ENCODE peak calls at places on chromosomes 16 and 17, in nine cellular contexts. A is T1000; D is mesendoderm; C is cardiac fibroblast; Z is LoVo; Q is fibroblast of mammary gland; X is activated CD4-positive, alpha-beta T cell treated with anti-CD3 and anti-CD28 coated beads, Interleukin-2, amount 50 U/mL, for 1 hour; Y is head of caudate nucleus; O is frontal cortex. L is an unnamed sample.

GRCh38 chr16:106623-107324 is 28.7 kb downstream of the MPG start:
- DNase-seq in A (peak; percentile 59), D (peak; percentile 86), C (peak; percentile 91), Z (peak; percentile 62), Q (peak; percentile 84), X (peak; percentile 38), Y (peak; percentile 69), O (peak; percentile 56), L (peak; percentile 50)

GRCh38 chr17:12839042-12839441 is 49.7 kb downstream of the ARHGAP44 start:
- DNase-seq in A (no peak), D (peak; percentile 88), C (no peak), Z (no peak), Q (no peak), X (no peak), Y (no peak), O (no peak), L (no peak)

GRCh38 chr17:29246638-29247037 is at the start of gene CRYBA1:
- DNase-seq in A (no peak), D (no peak), C (no peak), Z (no peak), Q (no peak), X (no peak), Y (no peak), O (no peak), L (no peak)

GRCh38 chr16:75621170-75621477 is 2.0 kb downstream of the ADAT1 start:
- DNase-seq in A (peak; percentile 7), D (peak; percentile 56), C (peak; percentile 65), Z (no peak), Q (peak; percentile 47), X (no peak), Y (no peak), O (no peak), L (no peak)

GRCh38 chr17:50966163-50966666 is 100.1 kb upstream of the TOB1 start:
- DNase-seq in A (no peak), D (no peak), C (no peak), Z (no peak), Q (no peak), X (no peak), Y (no peak), O (no peak), L (no peak)

GRCh38 chr16:1201444-1201843 is 23.6 kb downstream of the TPSG1 start:
- DNase-seq in A (no peak), D (no peak), C (no peak), Z (no peak), Q (no peak), X (no peak), Y (peak; percentile 22), O (no peak), L (no peak)

GRCh38 chr17:48915459-48916282 is 7.5 kb downstream of the UBE2Z start:
- DNase-seq in A (peak; percentile 45), D (no peak), C (peak; percentile 95), Z (no peak), Q (peak; percentile 90), X (no peak), Y (no peak), O (no peak), L (peak; percentile 71)

GRCh38 chr16:85323961-85324253 is 211.6 kb upstream of the CIBAR2 start:
- DNase-seq in A (no peak), D (no peak), C (no peak), Z (no peak), Q (no peak), X (no peak), Y (no peak), O (no peak), L (no peak)

GRCh38 chr17:58412910-58413630 is 4.3 kb downstream of the RNF43 start:
- DNase-seq in A (no peak), D (no peak), C (no peak), Z (no peak), Q (no peak), X (no peak), Y (no peak), O (no peak), L (no peak)

GRCh38 chr17:3693829-3694231 is 2.1 kb downstream of the P2RX5 start:
- DNase-seq in A (no peak), D (no peak), C (no peak), Z (no peak), Q (no peak), X (no peak), Y (no peak), O (no peak), L (no peak)

GRCh38 chr16:8849411-8850011 is 19.3 kb downstream of the CARHSP1 start:
- DNase-seq in A (peak; percentile 54), D (no peak), C (peak; percentile 85), Z (no peak), Q (peak; percentile 87), X (no peak), Y (peak; percentile 59), O (no peak), L (no peak)

GRCh38 chr16:70331588-70332358 is 14.9 kb upstream of the DDX19A start:
- DNase-seq in A (no peak), D (peak; percentile 19), C (peak; percentile 35), Z (no peak), Q (peak; percentile 12), X (peak; percentile 8), Y (peak; percentile 9), O (no peak), L (no peak)

GRCh38 chr16:72612271-72612670 is 435.7 kb downstream of the ZFHX3 start:
- DNase-seq in A (no peak), D (no peak), C (peak; percentile 24), Z (no peak), Q (peak; percentile 23), X (no peak), Y (no peak), O (no peak), L (no peak)

GRCh38 chr17:42438600-42439567 is 15.8 kb upstream of the CAVIN1 start:
- DNase-seq in A (no peak), D (peak; percentile 31), C (peak; percentile 55), Z (no peak), Q (peak; percentile 53), X (peak; percentile 43), Y (no peak), O (no peak), L (peak; percentile 41)

GRCh38 chr17:50115744-50116143 is 14.2 kb downstream of the SAMD14 start:
- DNase-seq in A (no peak), D (no peak), C (no peak), Z (no peak), Q (no peak), X (no peak), Y (no peak), O (no peak), L (no peak)

GRCh38 chr17:62892870-62893338 is 73.1 kb upstream of the TANC2 start:
- DNase-seq in A (peak; percentile 17), D (peak; percentile 70), C (peak; percentile 95), Z (no peak), Q (peak; percentile 86), X (no peak), Y (no peak), O (no peak), L (peak; percentile 66)

L was measured in MG63.